ENCODE peak calls at places on chromosome 3, in four cellular contexts. N, E, X and C are unnamed samples.

GRCh38 chr3:15405448-15406050 is 21.8 kb downstream of the METTL6 start:
- DNase-seq in E (no peak), N (no peak), X (no peak), C (no peak)

GRCh38 chr3:57397175-57398026 is 104.9 kb upstream of the ASB14 start:
- DNase-seq in X (peak; percentile 51), N (peak; percentile 54), E (peak; percentile 33), C (peak; percentile 14)

GRCh38 chr3:16658933-16659793 is 53.9 kb upstream of the DAZL start:
- DNase-seq in X (no peak), E (no peak), N (no peak), C (no peak)

GRCh38 chr3:9302425-9303181 is 53.2 kb upstream of the SRGAP3 start:
- DNase-seq in X (peak; percentile 79), N (peak; percentile 80), E (peak; percentile 77), C (peak; percentile 67)

GRCh38 chr3:114351123-114351821 is 57.4 kb downstream of the TIGIT start:
- DNase-seq in X (no peak), N (no peak), E (no peak), C (no peak)

GRCh38 chr3:155244206-155244605 is 49.3 kb downstream of the STRIT1 start:
- DNase-seq in X (no peak), E (peak; percentile 5), N (no peak), C (no peak)

GRCh38 chr3:72058493-72059081 is 273.6 kb upstream of the PROK2 start:
- DNase-seq in X (no peak), N (no peak), E (peak; percentile 56), C (no peak)

GRCh38 chr3:112653881-112654300 is 12.9 kb upstream of the CCDC80 start:
- DNase-seq in X (no peak), N (no peak), E (no peak), C (no peak)

GRCh38 chr3:14460342-14461005 is 58.1 kb downstream of the SLC6A6 start:
- DNase-seq in X (peak; percentile 72), E (no peak), N (peak; percentile 29), C (no peak)

GRCh38 chr3:171200052-171201029 is 173.8 kb upstream of the SLC2A2 start:
- DNase-seq in N (no peak), X (no peak), E (no peak), C (no peak)

GRCh38 chr3:97106652-97106989 is 292.2 kb downstream of the EPHA6 start:
- DNase-seq in X (no peak), E (no peak), N (no peak), C (no peak)

GRCh38 chr3:125512135-125512920 is 7.7 kb downstream of the SNX4 start:
- DNase-seq in E (peak; percentile 78), X (no peak), N (no peak), C (no peak)

GRCh38 chr3:14771593-14772497 is 46.9 kb upstream of the FGD5 start:
- DNase-seq in N (no peak), E (no peak), X (no peak), C (no peak)

GRCh38 chr3:188211476-188211875 is 57.5 kb downstream of the LPP start:
- DNase-seq in N (no peak), E (no peak), X (no peak), C (no peak)

GRCh38 chr3:126704494-126705214 is 614 bp downstream of the CHCHD6 start:
- DNase-seq in E (no peak), X (no peak), N (no peak), C (no peak)

GRCh38 chr3:66642015-66642414 is 141.2 kb upstream of the LRIG1 start:
- DNase-seq in X (no peak), E (no peak), N (no peak), C (no peak)

GRCh38 chr3:120040813-120041377 is 53.4 kb downstream of the GSK3B start:
- DNase-seq in E (peak; percentile 22), X (no peak), N (no peak), C (no peak)
- H3K9me3 ChIP-seq in E (no peaks in the 10 kb centered on the region), X (peaks cover 46% of the 10 kb centered on the region), N (peaks cover 26% of the 10 kb centered on the region), C (no peaks in the 10 kb centered on the region)

GRCh38 chr3:138642226-138642926 is 33.8 kb downstream of the FAIM start:
- DNase-seq in N (no peak), E (no peak), X (no peak), C (no peak)
- H3K9me3 ChIP-seq in N (peaks cover 28% of the 10 kb centered on the region), E (no peaks in the 10 kb centered on the region), X (peaks cover 54% of the 10 kb centered on the region), C (no peaks in the 10 kb centered on the region)

DNA sequence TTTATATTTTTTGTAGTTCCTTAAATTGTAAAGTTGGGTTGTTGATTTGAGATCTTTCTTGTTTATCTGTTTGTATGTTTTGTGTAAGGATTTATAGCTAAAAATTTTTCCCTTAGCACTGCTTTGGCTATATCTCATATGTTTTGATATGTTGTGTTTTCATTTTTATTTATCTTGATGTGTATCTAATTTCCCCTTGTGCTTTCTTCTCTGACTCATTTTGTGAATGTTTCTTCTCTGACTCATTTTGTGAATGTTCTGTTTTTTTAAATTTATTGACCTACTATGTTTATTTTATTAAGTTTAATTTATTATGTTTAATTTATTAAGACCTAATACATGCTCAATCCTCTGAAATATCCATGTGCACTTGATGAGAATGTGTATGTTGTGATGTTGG is 793.5 kb upstream of the CADM2 start:
- DNase-seq in E (no peak), X (no peak), N (no peak), C (no peak)
- H3K9me3 ChIP-seq in E (no peaks in the 10 kb centered on the region), X (no peaks in the 10 kb centered on the region), N (no peaks in the 10 kb centered on the region), C (no peaks in the 10 kb centered on the region)

GRCh38 chr3:41129731-41130130 is 69.6 kb upstream of the CTNNB1 start:
- DNase-seq in E (no peak), N (no peak), X (no peak), C (no peak)
- H3K9me3 ChIP-seq in E (no peaks in the 10 kb centered on the region), N (peaks cover 18% of the 10 kb centered on the region), X (peaks cover 35% of the 10 kb centered on the region), C (no peaks in the 10 kb centered on the region)

DNA sequence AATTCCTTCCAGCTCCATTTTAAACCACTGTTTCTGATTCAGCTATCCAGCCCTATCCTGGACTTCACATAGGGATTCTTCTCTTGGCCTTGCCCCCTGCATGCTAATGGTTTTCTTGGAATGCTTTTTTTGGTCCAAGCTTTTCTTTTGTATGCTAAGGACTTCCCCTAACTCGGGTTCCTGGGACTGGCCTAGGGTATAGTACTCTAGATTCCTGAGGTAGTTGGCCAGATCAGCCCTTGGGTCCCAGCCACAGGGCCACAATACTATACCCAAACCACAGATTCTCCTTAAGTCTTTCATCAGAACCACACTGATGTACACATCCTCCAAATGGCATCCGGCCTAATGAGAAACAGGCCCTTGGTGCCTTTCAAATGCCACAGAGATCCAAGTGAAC is 2.8 kb downstream of the FYCO1 start:
- DNase-seq in E (no peak), N (no peak), X (no peak), C (no peak)
- H3K9me3 ChIP-seq in E (no peaks in the 10 kb centered on the region), N (no peaks in the 10 kb centered on the region), X (no peaks in the 10 kb centered on the region), C (no peaks in the 10 kb centered on the region)

GRCh38 chr3:52098108-52098507 is 41.7 kb upstream of the DUSP7 start:
- DNase-seq in X (no peak), N (no peak), E (no peak), C (no peak)
- H3K9me3 ChIP-seq in X (no peaks in the 10 kb centered on the region), N (peaks cover 6% of the 10 kb centered on the region), E (no peaks in the 10 kb centered on the region), C (no peaks in the 10 kb centered on the region)

GRCh38 chr3:123847209-123847608 is 36.9 kb downstream of the MYLK start:
- DNase-seq in X (no peak), E (no peak), N (no peak), C (no peak)

GRCh38 chr3:123841476-123842238 is 42.5 kb downstream of the MYLK start:
- DNase-seq in E (no peak), N (no peak), X (no peak), C (no peak)

GRCh38 chr3:123840961-123841360 is 43.2 kb downstream of the MYLK start:
- DNase-seq in N (no peak), E (no peak), X (no peak), C (no peak)

GRCh38 chr3:123842711-123843110 is 41.4 kb downstream of the MYLK start:
- DNase-seq in N (no peak), E (peak; percentile 37), X (no peak), C (no peak)

DNA sequence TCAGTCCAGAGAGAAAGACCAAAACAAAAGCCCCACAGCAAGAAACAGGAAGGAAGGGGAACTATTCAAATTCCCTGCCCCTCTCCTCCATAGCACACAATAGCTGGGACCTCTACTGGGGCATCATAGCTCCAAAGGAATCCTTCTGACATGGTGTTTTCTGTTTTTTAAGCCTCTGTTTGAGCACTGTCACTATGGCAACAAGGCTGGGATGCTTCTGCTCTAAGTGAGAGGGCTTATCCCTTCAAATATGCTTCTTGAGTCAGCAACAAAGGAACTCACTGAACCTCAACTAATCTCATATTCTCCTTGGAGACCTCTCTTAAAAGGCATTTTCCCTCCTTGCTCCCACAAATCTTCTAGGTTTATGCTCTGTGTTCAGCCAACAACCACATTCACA is 40.5 kb downstream of the MYLK start:
- DNase-seq in N (no peak), X (no peak), E (no peak), C (no peak)
- H3K9me3 ChIP-seq in N (peaks cover 29% of the 10 kb centered on the region), X (peaks cover 42% of the 10 kb centered on the region), E (no peaks in the 10 kb centered on the region), C (peaks cover 3% of the 10 kb centered on the region)

DNA sequence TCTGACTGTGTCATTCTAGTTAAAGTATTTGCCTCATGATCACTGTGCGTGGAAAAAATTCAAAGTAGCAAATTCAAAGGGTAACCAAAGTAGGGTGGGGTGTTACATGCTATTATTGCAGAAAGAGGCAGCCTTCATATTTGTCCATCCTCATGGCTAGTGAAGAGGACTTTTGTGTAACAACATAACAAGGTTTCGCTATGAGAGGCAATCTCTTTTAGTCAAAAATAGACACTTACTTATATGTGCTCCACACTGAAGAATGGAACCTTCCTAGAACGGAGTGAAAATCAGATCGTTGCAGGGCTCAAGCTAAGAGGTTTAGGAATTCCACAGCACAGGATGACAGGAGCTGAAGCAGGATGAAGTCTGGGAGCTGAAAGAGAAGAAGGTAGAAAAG is 345.1 kb upstream of the CBLB start:
- DNase-seq in X (no peak), E (no peak), N (no peak), C (no peak)
- H3K9me3 ChIP-seq in X (no peaks in the 10 kb centered on the region), E (no peaks in the 10 kb centered on the region), N (no peaks in the 10 kb centered on the region), C (no peaks in the 10 kb centered on the region)

GRCh38 chr3:25493246-25493645 is 65.2 kb downstream of the RARB start:
- DNase-seq in X (no peak), N (no peak), E (no peak), C (no peak)

GRCh38 chr3:25493786-25494185 is 65.7 kb downstream of the RARB start:
- DNase-seq in E (no peak), N (no peak), X (no peak), C (no peak)

GRCh38 chr3:25497096-25497495 is 69.0 kb downstream of the RARB start:
- DNase-seq in N (no peak), E (no peak), X (no peak), C (no peak)

GRCh38 chr3:25495304-25495703 is 67.2 kb downstream of the RARB start:
- DNase-seq in X (no peak), N (no peak), E (no peak), C (no peak)

GRCh38 chr3:25495726-25496125 is 67.7 kb downstream of the RARB start:
- DNase-seq in E (no peak), X (no peak), N (no peak), C (no peak)
- H3K9me3 ChIP-seq in E (no peaks in the 10 kb centered on the region), X (peaks cover 24% of the 10 kb centered on the region), N (peaks cover 15% of the 10 kb centered on the region), C (peaks cover 3% of the 10 kb centered on the region)